ENCODE peak calls at places on chromosomes 11 and 22, in five cellular contexts. G, D, O, Z and B are unnamed samples.

GRCh38 chr22:27252282-27253049 is 549.1 kb downstream of the MN1 start:
- DNase-seq in D (peak; percentile 31), O (no peak), G (peak; percentile 95), Z (no peak), B (peak; percentile 56)

GRCh38 chr11:122784325-122785155 is 53.8 kb upstream of the CRTAM start:
- DNase-seq in O (peak; percentile 20), G (peak; percentile 94), Z (no peak), D (peak; percentile 80), B (peak; percentile 61)

GRCh38 chr11:1291295-1292017 is 18.0 kb downstream of the TOLLIP start:
- DNase-seq in O (no peak), Z (peak; percentile 72), D (no peak), G (no peak), B (no peak)

GRCh38 chr22:50403701-50404101 is 60.6 kb downstream of the PPP6R2 start:
- DNase-seq in D (peak; percentile 68), G (no peak), O (no peak), Z (peak; percentile 85), B (peak; percentile 35)

GRCh38 chr11:859394-860131 is 16.9 kb downstream of the TSPAN4 start:
- DNase-seq in Z (no peak), D (peak; percentile 76), G (peak; percentile 80), O (no peak), B (peak; percentile 87)

GRCh38 chr11:124834526-124835190 is 30.6 kb upstream of the ROBO3 start:
- DNase-seq in G (no peak), D (no peak), Z (no peak), O (no peak), B (no peak)

GRCh38 chr22:24789516-24789915 is 15.0 kb upstream of the PIWIL3 start:
- DNase-seq in Z (no peak), O (no peak), G (no peak), D (no peak), B (no peak)

GRCh38 chr22:23678133-23678532 is 12.7 kb upstream of the RGL4 start:
- DNase-seq in Z (no peak), D (no peak), G (no peak), O (no peak), B (no peak)

GRCh38 chr22:29331213-29331612 is 15.7 kb upstream of the RASL10A start:
- DNase-seq in G (no peak), D (peak; percentile 72), O (no peak), Z (no peak), B (no peak)

GRCh38 chr22:24529898-24530297 is 25.0 kb downstream of the GUCD1 start:
- DNase-seq in G (no peak), D (no peak), O (no peak), Z (no peak), B (no peak)

GRCh38 chr11:66267039-66267378 is 1.4 kb upstream of the RAB1B start:
- DNase-seq in O (no peak), Z (no peak), G (no peak), D (no peak), B (no peak)
- H3K27ac ChIP-seq in O (peak overlapping the region; percentile 95), Z (peak overlapping the region; percentile 94), G (peak overlapping the region; percentile 57), D (peak overlapping the region; percentile 92), B (peak overlapping the region; percentile 89)

GRCh38 chr11:43708776-43709175 is 28.2 kb downstream of the HSD17B12 start:
- DNase-seq in D (no peak), G (no peak), O (no peak), Z (no peak), B (no peak)
- TF ChIP-seq CTCF in D (peak; percentile 45), G (no peak), O (peak; percentile 17), Z (no peak), B (peak; percentile 16)

GRCh38 chr22:46092646-46093410 is 57.5 kb upstream of the PPARA start:
- DNase-seq in O (no peak), Z (peak; percentile 50), D (no peak), G (no peak), B (no peak)
- H3K4me1 ChIP-seq in O (peaks cover 96% of the 10 kb centered on the region), Z (peaks cover 28% of the 10 kb centered on the region), D (peaks cover 92% of the 10 kb centered on the region), G (peaks cover 49% of the 10 kb centered on the region), B (peaks cover 9% of the 10 kb centered on the region)

GRCh38 chr11:111418436-111418787 is 39.3 kb upstream of the POU2AF1 start:
- DNase-seq in D (no peak), G (no peak), O (no peak), Z (no peak), B (no peak)
- H3K27ac ChIP-seq in D (no peak overlapping the region), G (no peak overlapping the region), O (peak overlapping the region; percentile 25), Z (no peak overlapping the region), B (no peak overlapping the region)

GRCh38 chr11:36271794-36272409 is 17.3 kb downstream of the COMMD9 start:
- DNase-seq in O (no peak), G (no peak), Z (no peak), D (no peak), B (no peak)
- TF ChIP-seq CTCF in O (no peak), G (no peak), Z (no peak), D (no peak), B (no peak)

GRCh38 chr11:126112547-126112946 is 49.9 kb upstream of the CDON start:
- DNase-seq in G (no peak), Z (no peak), D (no peak), O (no peak), B (peak; percentile 80)
- H3K4me1 ChIP-seq in G (peaks cover 31% of the 10 kb centered on the region), Z (peaks cover 30% of the 10 kb centered on the region), D (peaks cover 27% of the 10 kb centered on the region), O (peaks cover 79% of the 10 kb centered on the region), B (peaks cover 47% of the 10 kb centered on the region)

GRCh38 chr22:22614065-22614464 is 30.3 kb upstream of the GGTLC2 start:
- DNase-seq in G (no peak), Z (no peak), D (no peak), O (no peak), B (no peak)

GRCh38 chr22:22618448-22618847 is 26.0 kb upstream of the GGTLC2 start:
- DNase-seq in D (no peak), Z (no peak), O (no peak), G (no peak), B (no peak)

GRCh38 chr22:22609271-22609670 is 35.1 kb upstream of the GGTLC2 start:
- DNase-seq in D (no peak), O (no peak), Z (no peak), G (no peak), B (no peak)

GRCh38 chr22:22616636-22617035 is 27.8 kb upstream of the GGTLC2 start:
- DNase-seq in G (no peak), D (no peak), Z (no peak), O (no peak), B (peak; percentile 25)

DNA sequence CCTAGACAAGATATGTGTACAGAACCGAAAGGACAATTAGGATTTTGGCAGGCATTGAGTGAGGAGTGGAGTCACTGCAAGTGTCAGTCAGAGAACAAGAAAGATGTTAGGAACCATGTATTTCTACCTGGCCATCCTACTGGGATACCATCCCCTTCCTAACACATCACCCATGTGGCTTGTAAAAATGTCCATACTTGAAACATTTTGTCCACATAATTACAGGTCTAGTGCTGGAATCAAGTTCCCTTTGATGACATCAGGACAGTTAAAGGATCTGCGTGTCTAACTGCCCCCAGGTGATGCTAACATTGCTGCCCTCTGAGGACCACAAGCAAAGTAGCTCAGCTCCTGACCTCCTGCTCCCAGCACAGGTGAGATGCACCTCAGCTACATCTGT is 31.9 kb upstream of the GGTLC2 start:
- DNase-seq in Z (no peak), G (no peak), D (no peak), O (no peak), B (no peak)
- H3K27ac ChIP-seq in Z (no peak overlapping the region), G (no peak overlapping the region), D (no peak overlapping the region), O (no peak overlapping the region), B (no peak overlapping the region)

GRCh38 chr11:99814738-99815137 is 794.0 kb downstream of the CNTN5 start:
- DNase-seq in G (no peak), O (no peak), D (no peak), Z (no peak), B (no peak)
- TF ChIP-seq CTCF in G (no peak), O (no peak), D (no peak), Z (no peak), B (peak; percentile 18)

GRCh38 chr11:47498149-47498548 is 49.2 kb upstream of the RAPSN start:
- DNase-seq in Z (no peak), D (no peak), G (no peak), O (no peak), B (no peak)

GRCh38 chr11:47494996-47495855 is 46.3 kb upstream of the RAPSN start:
- DNase-seq in O (no peak), D (no peak), G (no peak), Z (no peak), B (no peak)

GRCh38 chr11:47495856-47496217 is 46.9 kb upstream of the RAPSN start:
- DNase-seq in G (peak; percentile 23), D (no peak), Z (no peak), O (no peak), B (no peak)

GRCh38 chr11:47498584-47499152 is 49.7 kb upstream of the RAPSN start:
- DNase-seq in G (no peak), O (no peak), D (no peak), Z (no peak), B (no peak)

GRCh38 chr11:47496808-47497207 is 47.9 kb upstream of the RAPSN start:
- DNase-seq in Z (no peak), G (no peak), D (no peak), O (no peak), B (no peak)
- H3K4me1 ChIP-seq in Z (peaks cover 6% of the 10 kb centered on the region), G (no peaks in the 10 kb centered on the region), D (peaks cover 55% of the 10 kb centered on the region), O (peaks cover 64% of the 10 kb centered on the region), B (peaks cover 6% of the 10 kb centered on the region)